ENCODE peak calls at places on chromosomes 13 and 19, in ten cellular contexts. K is tibial artery; O is colonic mucosa; A is fibroblast of lung; I is aorta; R is ovary; X is left ventricle myocardium inferior; T is CD8-positive, alpha-beta T cell; G is A549; L is mesendoderm. M is an unnamed sample. For H3K4me1, the result is how much of the 10 kb centered on the place peaks cover.

GRCh38 chr19:8261881-8262280 is 46.3 kb downstream of the CD320 start:
- DNase-seq in G (no peak), A (no peak), O (no peak), X (no peak), I (peak), K (peak), R (peak), T (no peak), L (no peak), M (no peak)

GRCh38 chr13:20405691-20406090 is 120.0 kb downstream of the CRYL1 start:
- DNase-seq in K (no peak), I (no peak), T (no peak), X (no peak), A (no peak), G (no peak), O (no peak), R (no peak), L (peak), M (no peak)

GRCh38 chr13:110206170-110206569 is 100.8 kb downstream of the COL4A1 start:
- DNase-seq in T (no peak), L (no peak), I (no peak), A (no peak), O (peak), R (no peak), K (no peak), G (no peak), X (no peak), M (no peak)

GRCh38 chr13:41652735-41653361 is 195.5 kb downstream of the RGCC start:
- DNase-seq in T (peak), K (no peak), X (no peak), O (no peak), I (no peak), A (peak), R (no peak), G (peak), L (peak), M (peak)

GRCh38 chr19:55339225-55340143 is at the start of gene KMT5C:
- DNase-seq in X (peak), O (peak), G (peak), R (peak), A (peak), K (peak), T (peak), L (peak), I (peak), M (peak)

GRCh38 chr19:2613507-2614295 is 88.8 kb downstream of the GNG7 start:
- DNase-seq in A (peak), T (peak), R (peak), K (peak), I (peak), L (peak), O (no peak), G (peak), X (peak), M (peak)

GRCh38 chr13:79913141-79913827 is 427.6 kb downstream of the SPRY2 start:
- DNase-seq in O (no peak), A (no peak), X (no peak), G (no peak), I (no peak), T (no peak), L (no peak), R (no peak), K (no peak), M (no peak)

GRCh38 chr13:100266026-100266425 is 177.1 kb downstream of the PCCA start:
- DNase-seq in G (no peak), O (no peak), T (no peak), I (no peak), X (no peak), A (no peak), R (no peak), K (no peak), L (no peak), M (no peak)

GRCh38 chr19:36837525-36837901 is 674 bp downstream of the ZNF790 start:
- DNase-seq in O (no peak), I (no peak), A (no peak), X (no peak), L (peak), R (no peak), K (no peak), T (no peak), G (no peak), M (no peak)

GRCh38 chr19:46834121-46834520 is 16.5 kb downstream of the AP2S1 start:
- DNase-seq in K (no peak), L (no peak), R (no peak), T (no peak), I (no peak), A (no peak), G (no peak), O (no peak), X (no peak), M (no peak)

GRCh38 chr19:13729859-13730258 is 34.5 kb upstream of the MRI1 start:
- DNase-seq in K (no peak), O (no peak), A (peak), X (no peak), G (peak), I (no peak), T (no peak), R (no peak), L (no peak), M (no peak)

GRCh38 chr13:101242720-101243119 is 173.6 kb downstream of the NALCN start:
- DNase-seq in L (no peak), K (no peak), X (no peak), T (no peak), I (no peak), O (no peak), G (no peak), A (peak), R (no peak), M (no peak)

GRCh38 chr19:7013678-7014077 is 7.6 kb downstream of the MBD3L2B start:
- DNase-seq in T (no peak), X (no peak), K (no peak), L (no peak), A (peak), R (no peak), G (no peak), O (peak), I (no peak), M (no peak)

GRCh38 chr19:46284635-46285034 is 12.2 kb upstream of the HIF3A start:
- DNase-seq in I (no peak), R (no peak), T (no peak), L (no peak), X (no peak), A (no peak), G (no peak), O (no peak), K (no peak), M (no peak)

GRCh38 chr13:60220072-60220471 is 56.3 kb upstream of the DIAPH3 start:
- DNase-seq in R (no peak), X (no peak), G (no peak), O (no peak), L (no peak), I (no peak), A (no peak), T (no peak), K (no peak), M (no peak)

GRCh38 chr19:48271531-48272151 is 1.8 kb downstream of the ZNF114 start:
- DNase-seq in G (peak), K (no peak), L (peak), A (peak), X (peak), T (no peak), O (peak), R (peak), I (peak), M (no peak)

GRCh38 chr13:48318714-48319457 is 15.3 kb downstream of the RB1 start:
- DNase-seq in I (no peak), A (no peak), O (peak), T (peak), L (no peak), R (peak), G (no peak), X (no peak), K (peak), M (no peak)

GRCh38 chr19:21568816-21569496 is 63.6 kb downstream of the ZNF429 start:
- DNase-seq in L (no peak), T (peak), A (peak), K (peak), G (no peak), X (peak), R (peak), O (peak), I (peak), M (peak)

GRCh38 chr19:13537454-13537853 is 31.2 kb upstream of the CACNA1A start:
- DNase-seq in I (no peak), R (no peak), X (no peak), L (peak), T (no peak), A (no peak), K (no peak), G (no peak), O (no peak), M (no peak)

GRCh38 chr13:28585557-28585956 is 73.4 kb upstream of the POMP start:
- DNase-seq in K (no peak), X (no peak), O (no peak), I (no peak), G (no peak), R (no peak), T (no peak), L (no peak), A (no peak), M (no peak)

GRCh38 chr13:37168151-37168550 is 62.7 kb upstream of the CSNK1A1L start:
- DNase-seq in X (no peak), O (no peak), G (no peak), L (no peak), A (no peak), K (no peak), I (no peak), T (no peak), R (no peak), M (no peak)

DNA sequence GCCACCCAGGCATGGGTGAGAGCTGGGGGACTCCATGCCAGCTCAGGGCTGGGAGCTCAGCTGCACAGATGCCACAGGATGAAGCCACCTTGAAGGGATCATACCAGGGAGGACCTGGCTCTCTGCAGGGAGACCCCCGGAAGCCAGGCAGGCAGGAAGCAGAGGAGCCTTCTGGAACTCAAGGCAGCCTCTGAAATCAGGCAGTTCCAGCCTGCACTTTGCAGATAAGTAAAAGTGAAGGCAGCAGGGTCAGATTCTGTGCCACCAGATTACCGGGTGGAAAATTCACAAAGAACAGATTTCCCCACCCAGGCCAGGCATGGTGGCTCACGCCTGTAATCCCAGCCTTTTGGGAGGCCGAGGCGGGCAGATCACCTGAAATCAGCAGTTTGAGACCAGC is 2.5 kb downstream of the TMEM259 start:
- DNase-seq in T (no peak), R (no peak), O (no peak), A (no peak), X (no peak), I (no peak), G (no peak), L (no peak), K (no peak), M (no peak)
- H3K4me1 ChIP-seq in T (under half), R (under half), O (under half), A (under half), X (half or more), I (under half), G (under half), L (under half), K (half or more), M (half or more)

DNA sequence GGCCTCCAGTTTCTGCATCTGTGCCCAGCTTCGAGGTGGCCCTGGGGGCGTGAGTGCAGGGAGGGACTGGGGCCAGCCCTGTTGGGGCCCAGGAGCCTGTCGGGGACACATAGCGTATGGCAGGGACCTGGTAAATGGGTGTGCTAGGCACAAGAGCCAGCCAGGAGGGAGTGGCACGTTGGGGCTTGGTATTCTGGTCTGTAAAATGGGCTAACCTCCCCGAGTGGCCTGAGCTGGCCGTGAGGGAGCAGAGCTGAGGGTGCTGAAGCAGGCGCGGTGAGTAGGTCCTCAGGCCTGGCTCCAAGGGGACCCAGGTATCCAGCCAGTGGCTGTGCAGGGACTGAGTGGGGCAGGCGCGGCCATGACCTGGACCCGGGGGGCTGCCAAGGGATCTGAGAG is 4.3 kb downstream of the PTOV1 start:
- DNase-seq in X (no peak), R (peak), O (no peak), L (no peak), I (no peak), T (no peak), G (no peak), K (no peak), A (no peak), M (no peak)
- H3K27ac ChIP-seq in X (no peak), R (no peak), O (no peak), L (no peak), I (no peak), T (no peak), G (no peak), K (no peak), A (no peak), M (no peak)

DNA sequence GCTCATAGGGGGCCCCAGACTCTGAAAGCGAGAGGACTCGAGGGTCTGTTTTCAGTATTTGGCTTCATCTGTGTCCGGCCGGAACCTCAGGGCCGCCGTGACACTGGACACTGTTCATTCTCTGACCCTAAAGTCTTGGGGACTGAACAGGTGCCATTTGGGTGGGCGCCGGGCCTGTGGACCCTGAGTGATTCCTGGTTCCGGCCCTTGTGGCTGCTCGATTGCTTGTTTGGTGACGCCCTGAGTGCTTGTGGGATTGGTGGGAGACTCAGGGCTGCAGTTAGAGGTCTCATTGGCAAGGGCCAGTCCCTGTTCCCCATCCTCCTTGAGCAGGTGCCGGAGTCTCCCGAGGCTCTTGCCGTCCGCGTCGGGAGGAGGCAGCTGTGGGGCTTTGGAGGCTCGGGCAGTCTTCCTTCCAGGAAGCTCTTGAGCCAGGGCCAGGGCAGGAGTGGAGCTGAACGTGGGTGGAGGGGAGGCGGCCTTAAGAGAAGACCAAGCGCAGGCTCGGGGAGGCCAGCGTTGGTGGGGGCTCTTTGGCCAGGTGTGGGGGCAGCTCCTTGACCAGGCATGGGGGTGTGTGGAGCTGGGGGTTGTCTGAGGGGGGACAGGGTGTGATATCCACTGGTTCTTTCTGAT is 4.7 kb downstream of the PTBP1 start:
- DNase-seq in X (no peak), K (no peak), I (no peak), T (no peak), O (no peak), A (peak), R (peak), G (no peak), L (no peak), M (no peak)
- H3K4me1 ChIP-seq in X (half or more), K (under half), I (under half), T (under half), O (under half), A (under half), R (under half), G (under half), L (under half), M (half or more)

GRCh38 chr19:29845576-29846176 is 33.9 kb downstream of the CCNE1 start:
- DNase-seq in R (no peak), K (no peak), I (peak), T (no peak), A (peak), O (peak), X (no peak), G (peak), L (peak), M (peak)
- H3K27ac ChIP-seq in R (no peak), K (peak), I (no peak), T (peak), A (peak), O (peak), X (peak), G (peak), L (no peak), M (peak)

DNA sequence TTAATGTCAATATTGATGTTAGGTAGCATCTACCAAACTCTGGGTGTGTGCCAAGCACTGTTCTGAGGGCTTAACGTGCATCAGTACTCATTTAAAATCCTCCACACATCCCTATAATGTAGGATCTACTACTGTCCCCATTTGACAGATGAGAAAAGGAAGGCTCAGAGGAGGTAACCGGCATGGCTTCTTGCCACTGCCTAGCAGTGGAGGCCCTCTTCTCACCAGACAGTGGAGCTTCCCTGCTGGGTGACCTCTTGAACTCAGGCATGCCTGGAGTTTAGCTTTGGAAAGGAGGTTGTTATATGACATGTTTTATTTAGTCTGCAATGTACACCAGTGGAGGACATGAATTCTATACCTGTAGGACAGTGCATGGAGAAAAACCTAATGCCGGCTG is 2.1 kb downstream of the SPATA13 start:
- DNase-seq in T (no peak), R (no peak), X (no peak), G (no peak), A (no peak), O (no peak), I (no peak), L (no peak), K (no peak), M (no peak)
- H3K4me1 ChIP-seq in T (under half), R (under half), X (under half), G (under half), A (under half), O (under half), I (under half), L (under half), K (under half), M (under half)

DNA sequence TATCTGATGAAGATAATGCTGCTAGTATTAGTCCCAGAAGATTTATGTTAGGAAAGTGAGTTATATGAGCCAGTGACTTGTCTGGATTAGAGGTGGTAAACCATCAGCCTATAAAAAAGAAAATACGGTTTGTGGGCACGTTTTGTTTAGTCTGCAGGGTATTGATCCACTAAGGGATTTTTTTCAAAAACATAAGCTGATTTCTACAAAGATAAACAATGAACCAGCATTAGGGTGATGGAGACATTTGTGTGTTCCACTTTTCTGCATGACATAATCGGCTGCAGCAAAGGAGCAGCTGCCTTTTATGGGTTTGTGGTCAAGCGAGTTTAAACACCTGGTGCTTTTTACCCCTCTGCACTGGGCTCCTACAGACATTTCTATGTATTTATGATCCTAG is 836.4 kb upstream of the GPC6 start:
- DNase-seq in T (no peak), R (no peak), A (peak), O (no peak), K (no peak), I (no peak), X (no peak), G (no peak), L (no peak), M (no peak)
- H3K27ac ChIP-seq in T (no peak), R (no peak), A (no peak), O (no peak), K (no peak), I (no peak), X (no peak), G (no peak), L (no peak), M (no peak)

GRCh38 chr19:41325947-41326706 is 16.2 kb downstream of the CCDC97 start:
- DNase-seq in A (peak), T (peak), I (no peak), O (no peak), K (peak), G (no peak), R (peak), L (no peak), X (no peak), M (peak)
- H3K4me1 ChIP-seq in A (half or more), T (half or more), I (under half), O (under half), K (half or more), G (half or more), R (under half), L (under half), X (half or more), M (under half)

M was measured in CD4-positive, CD25-positive, alpha-beta regulatory T cell.